ENCODE peak calls at places on chromosomes 3 and 15, in nine cellular contexts. One of them, this sample, is unnamed.
A peak's percentile ranks its signal among the peaks of the same experiment; 100 is the strongest.

GRCh38 chr3:45537960-45538640 is 56.5 kb upstream of the LIMD1 start:
- DNase-seq in neuronal stem cell: no peak
- DNase-seq in CD4-positive, alpha-beta memory T cell: no peak
- DNase-seq in astrocyte: no peak
- DNase-seq in CD4-positive, alpha-beta T cell: no peak
- DNase-seq in CD8-positive, alpha-beta memory T cell: no peak
- DNase-seq in WERI-Rb-1: no peak
- DNase-seq in RWPE1: no peak
- DNase-seq in uterus: peak; percentile 51
- DNase-seq in this sample: no peak

GRCh38 chr3:57164217-57164605 is 942 bp downstream of the IL17RD start:
- DNase-seq in neuronal stem cell: no peak
- DNase-seq in CD4-positive, alpha-beta memory T cell: no peak
- DNase-seq in astrocyte: no peak
- DNase-seq in CD4-positive, alpha-beta T cell: no peak
- DNase-seq in CD8-positive, alpha-beta memory T cell: no peak
- DNase-seq in WERI-Rb-1: peak; percentile 11
- DNase-seq in RWPE1: no peak
- DNase-seq in uterus: peak; percentile 57
- DNase-seq in this sample: no peak

GRCh38 chr15:75669879-75670212 is 22.1 kb downstream of the SNX33 start:
- DNase-seq in neuronal stem cell: no peak
- DNase-seq in CD4-positive, alpha-beta memory T cell: no peak
- DNase-seq in astrocyte: no peak
- DNase-seq in CD4-positive, alpha-beta T cell: no peak
- DNase-seq in CD8-positive, alpha-beta memory T cell: no peak
- DNase-seq in WERI-Rb-1: no peak
- DNase-seq in RWPE1: no peak
- DNase-seq in uterus: no peak
- DNase-seq in this sample: no peak

GRCh38 chr3:155495387-155495786 is 201.9 kb upstream of the STRIT1 start:
- DNase-seq in neuronal stem cell: no peak
- DNase-seq in CD4-positive, alpha-beta memory T cell: no peak
- DNase-seq in astrocyte: peak; percentile 40
- DNase-seq in CD4-positive, alpha-beta T cell: no peak
- DNase-seq in CD8-positive, alpha-beta memory T cell: no peak
- DNase-seq in WERI-Rb-1: no peak
- DNase-seq in RWPE1: no peak
- DNase-seq in uterus: no peak
- DNase-seq in this sample: no peak

GRCh38 chr3:67109651-67110204 is 111.6 kb downstream of the KBTBD8 start:
- DNase-seq in neuronal stem cell: peak; percentile 40
- DNase-seq in CD4-positive, alpha-beta memory T cell: no peak
- DNase-seq in astrocyte: peak; percentile 49
- DNase-seq in CD4-positive, alpha-beta T cell: no peak
- DNase-seq in CD8-positive, alpha-beta memory T cell: no peak
- DNase-seq in WERI-Rb-1: no peak
- DNase-seq in RWPE1: peak; percentile 15
- DNase-seq in uterus: no peak
- DNase-seq in this sample: no peak

GRCh38 chr3:59775781-59776270 is 726.0 kb upstream of the CFAP20DC start:
- DNase-seq in neuronal stem cell: no peak
- DNase-seq in CD4-positive, alpha-beta memory T cell: no peak
- DNase-seq in astrocyte: no peak
- DNase-seq in CD4-positive, alpha-beta T cell: no peak
- DNase-seq in CD8-positive, alpha-beta memory T cell: no peak
- DNase-seq in WERI-Rb-1: peak; percentile 65
- DNase-seq in RWPE1: no peak
- DNase-seq in uterus: no peak
- DNase-seq in this sample: no peak

GRCh38 chr15:67146875-67147381 is 81.5 kb downstream of the SMAD3 start:
- DNase-seq in neuronal stem cell: no peak
- DNase-seq in CD4-positive, alpha-beta memory T cell: peak; percentile 78
- DNase-seq in astrocyte: peak; percentile 93
- DNase-seq in CD4-positive, alpha-beta T cell: no peak
- DNase-seq in CD8-positive, alpha-beta memory T cell: no peak
- DNase-seq in WERI-Rb-1: no peak
- DNase-seq in RWPE1: peak; percentile 95
- DNase-seq in uterus: peak; percentile 66
- DNase-seq in this sample: no peak

GRCh38 chr3:41224120-41224806 is 25.0 kb downstream of the CTNNB1 start:
- DNase-seq in neuronal stem cell: no peak
- DNase-seq in CD4-positive, alpha-beta memory T cell: no peak
- DNase-seq in astrocyte: peak; percentile 82
- DNase-seq in CD4-positive, alpha-beta T cell: no peak
- DNase-seq in CD8-positive, alpha-beta memory T cell: no peak
- DNase-seq in WERI-Rb-1: no peak
- DNase-seq in RWPE1: peak; percentile 30
- DNase-seq in uterus: no peak
- DNase-seq in this sample: no peak

GRCh38 chr3:116423365-116423764 is 21.9 kb downstream of the LSAMP start:
- DNase-seq in neuronal stem cell: peak; percentile 62
- DNase-seq in CD4-positive, alpha-beta memory T cell: no peak
- DNase-seq in astrocyte: peak; percentile 23
- DNase-seq in CD4-positive, alpha-beta T cell: no peak
- DNase-seq in CD8-positive, alpha-beta memory T cell: no peak
- DNase-seq in WERI-Rb-1: no peak
- DNase-seq in RWPE1: no peak
- DNase-seq in uterus: no peak
- DNase-seq in this sample: no peak

GRCh38 chr3:186442162-186442561 is 80.1 kb upstream of the DGKG start:
- DNase-seq in neuronal stem cell: no peak
- DNase-seq in CD4-positive, alpha-beta memory T cell: no peak
- DNase-seq in astrocyte: no peak
- DNase-seq in CD4-positive, alpha-beta T cell: no peak
- DNase-seq in CD8-positive, alpha-beta memory T cell: no peak
- DNase-seq in WERI-Rb-1: no peak
- DNase-seq in RWPE1: no peak
- DNase-seq in uterus: no peak
- DNase-seq in this sample: no peak

GRCh38 chr15:31237042-31237324 is 89.7 kb upstream of the KLF13 start:
- DNase-seq in neuronal stem cell: no peak
- DNase-seq in CD4-positive, alpha-beta memory T cell: no peak
- DNase-seq in astrocyte: no peak
- DNase-seq in CD4-positive, alpha-beta T cell: no peak
- DNase-seq in CD8-positive, alpha-beta memory T cell: no peak
- DNase-seq in WERI-Rb-1: no peak
- DNase-seq in RWPE1: no peak
- DNase-seq in uterus: no peak
- DNase-seq in this sample: no peak
- H3K27ac ChIP-seq in neuronal stem cell: no peak overlapping the region
- H3K27ac ChIP-seq in CD4-positive, alpha-beta memory T cell: no peak overlapping the region
- H3K27ac ChIP-seq in astrocyte: peak overlapping the region; percentile 25
- H3K27ac ChIP-seq in CD4-positive, alpha-beta T cell: no peak overlapping the region
- H3K27ac ChIP-seq in CD8-positive, alpha-beta memory T cell: no peak overlapping the region
- H3K27ac ChIP-seq in WERI-Rb-1: no peak overlapping the region
- H3K27ac ChIP-seq in RWPE1: peak overlapping the region; percentile 84
- H3K27ac ChIP-seq in uterus: peak overlapping the region; percentile 88
- H3K27ac ChIP-seq in this sample: peak overlapping the region; percentile 81

GRCh38 chr3:177460100-177460499 is 262.8 kb upstream of the TBL1XR1 start:
- DNase-seq in neuronal stem cell: no peak
- DNase-seq in CD4-positive, alpha-beta memory T cell: no peak
- DNase-seq in astrocyte: no peak
- DNase-seq in CD4-positive, alpha-beta T cell: no peak
- DNase-seq in CD8-positive, alpha-beta memory T cell: no peak
- DNase-seq in WERI-Rb-1: no peak
- DNase-seq in RWPE1: no peak
- DNase-seq in uterus: no peak
- DNase-seq in this sample: no peak
- H3K27ac ChIP-seq in neuronal stem cell: no peak overlapping the region
- H3K27ac ChIP-seq in CD4-positive, alpha-beta memory T cell: no peak overlapping the region
- H3K27ac ChIP-seq in astrocyte: no peak overlapping the region
- H3K27ac ChIP-seq in CD4-positive, alpha-beta T cell: no peak overlapping the region
- H3K27ac ChIP-seq in CD8-positive, alpha-beta memory T cell: no peak overlapping the region
- H3K27ac ChIP-seq in WERI-Rb-1: no peak overlapping the region
- H3K27ac ChIP-seq in RWPE1: no peak overlapping the region
- H3K27ac ChIP-seq in uterus: peak overlapping the region; percentile 93
- H3K27ac ChIP-seq in this sample: no peak overlapping the region

GRCh38 chr15:52308446-52309153 is 13.0 kb upstream of the MYO5C start:
- DNase-seq in neuronal stem cell: no peak
- DNase-seq in CD4-positive, alpha-beta memory T cell: no peak
- DNase-seq in astrocyte: no peak
- DNase-seq in CD4-positive, alpha-beta T cell: no peak
- DNase-seq in CD8-positive, alpha-beta memory T cell: no peak
- DNase-seq in WERI-Rb-1: no peak
- DNase-seq in RWPE1: no peak
- DNase-seq in uterus: no peak
- DNase-seq in this sample: no peak

GRCh38 chr15:52309154-52309548 is 13.5 kb upstream of the MYO5C start:
- DNase-seq in neuronal stem cell: no peak
- DNase-seq in CD4-positive, alpha-beta memory T cell: no peak
- DNase-seq in astrocyte: no peak
- DNase-seq in CD4-positive, alpha-beta T cell: no peak
- DNase-seq in CD8-positive, alpha-beta memory T cell: no peak
- DNase-seq in WERI-Rb-1: no peak
- DNase-seq in RWPE1: no peak
- DNase-seq in uterus: no peak
- DNase-seq in this sample: no peak

GRCh38 chr15:52306270-52306669 is 10.7 kb upstream of the MYO5C start:
- DNase-seq in neuronal stem cell: no peak
- DNase-seq in CD4-positive, alpha-beta memory T cell: no peak
- DNase-seq in astrocyte: peak; percentile 45
- DNase-seq in CD4-positive, alpha-beta T cell: no peak
- DNase-seq in CD8-positive, alpha-beta memory T cell: no peak
- DNase-seq in WERI-Rb-1: no peak
- DNase-seq in RWPE1: peak; percentile 59
- DNase-seq in uterus: no peak
- DNase-seq in this sample: no peak

GRCh38 chr15:52303093-52303772 is 7.6 kb upstream of the MYO5C start:
- DNase-seq in neuronal stem cell: no peak
- DNase-seq in CD4-positive, alpha-beta memory T cell: no peak
- DNase-seq in astrocyte: no peak
- DNase-seq in CD4-positive, alpha-beta T cell: no peak
- DNase-seq in CD8-positive, alpha-beta memory T cell: no peak
- DNase-seq in WERI-Rb-1: no peak
- DNase-seq in RWPE1: no peak
- DNase-seq in uterus: no peak
- DNase-seq in this sample: no peak

GRCh38 chr15:52307847-52308246 is 12.2 kb upstream of the MYO5C start:
- DNase-seq in neuronal stem cell: no peak
- DNase-seq in CD4-positive, alpha-beta memory T cell: no peak
- DNase-seq in astrocyte: no peak
- DNase-seq in CD4-positive, alpha-beta T cell: no peak
- DNase-seq in CD8-positive, alpha-beta memory T cell: no peak
- DNase-seq in WERI-Rb-1: no peak
- DNase-seq in RWPE1: no peak
- DNase-seq in uterus: no peak
- DNase-seq in this sample: no peak
- H3K27ac ChIP-seq in neuronal stem cell: no peak overlapping the region
- H3K27ac ChIP-seq in CD4-positive, alpha-beta memory T cell: no peak overlapping the region
- H3K27ac ChIP-seq in astrocyte: no peak overlapping the region
- H3K27ac ChIP-seq in CD4-positive, alpha-beta T cell: no peak overlapping the region
- H3K27ac ChIP-seq in CD8-positive, alpha-beta memory T cell: no peak overlapping the region
- H3K27ac ChIP-seq in WERI-Rb-1: no peak overlapping the region
- H3K27ac ChIP-seq in RWPE1: no peak overlapping the region
- H3K27ac ChIP-seq in uterus: no peak overlapping the region
- H3K27ac ChIP-seq in this sample: no peak overlapping the region

DNA sequence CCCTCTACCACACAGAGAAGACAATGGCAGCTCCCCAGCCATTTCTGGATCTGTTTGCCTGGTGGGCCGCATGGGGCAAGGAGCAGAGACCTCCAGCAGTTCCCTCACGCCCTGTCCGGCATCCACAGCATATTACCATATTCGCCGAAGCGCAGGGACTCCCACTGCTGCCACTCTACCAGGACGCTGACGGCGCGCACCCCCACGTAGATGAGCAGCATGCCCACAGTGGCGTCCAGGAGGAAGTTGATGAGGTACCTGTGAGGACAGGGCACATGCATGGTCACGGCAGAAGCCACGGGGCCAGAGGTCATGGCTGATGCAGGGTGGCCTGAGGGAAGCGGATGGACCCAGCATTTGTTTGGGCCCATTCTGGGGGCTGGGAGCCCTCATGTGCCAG is 14.8 kb upstream of the MUSTN1 start:
- DNase-seq in neuronal stem cell: no peak
- DNase-seq in CD4-positive, alpha-beta memory T cell: no peak
- DNase-seq in astrocyte: no peak
- DNase-seq in CD4-positive, alpha-beta T cell: no peak
- DNase-seq in CD8-positive, alpha-beta memory T cell: no peak
- DNase-seq in WERI-Rb-1: no peak
- DNase-seq in RWPE1: no peak
- DNase-seq in uterus: no peak
- DNase-seq in this sample: no peak
- H3K27ac ChIP-seq in neuronal stem cell: no peak overlapping the region
- H3K27ac ChIP-seq in CD4-positive, alpha-beta memory T cell: no peak overlapping the region
- H3K27ac ChIP-seq in astrocyte: no peak overlapping the region
- H3K27ac ChIP-seq in CD4-positive, alpha-beta T cell: no peak overlapping the region
- H3K27ac ChIP-seq in CD8-positive, alpha-beta memory T cell: no peak overlapping the region
- H3K27ac ChIP-seq in WERI-Rb-1: no peak overlapping the region
- H3K27ac ChIP-seq in RWPE1: no peak overlapping the region
- H3K27ac ChIP-seq in uterus: no peak overlapping the region
- H3K27ac ChIP-seq in this sample: no peak overlapping the region

DNA sequence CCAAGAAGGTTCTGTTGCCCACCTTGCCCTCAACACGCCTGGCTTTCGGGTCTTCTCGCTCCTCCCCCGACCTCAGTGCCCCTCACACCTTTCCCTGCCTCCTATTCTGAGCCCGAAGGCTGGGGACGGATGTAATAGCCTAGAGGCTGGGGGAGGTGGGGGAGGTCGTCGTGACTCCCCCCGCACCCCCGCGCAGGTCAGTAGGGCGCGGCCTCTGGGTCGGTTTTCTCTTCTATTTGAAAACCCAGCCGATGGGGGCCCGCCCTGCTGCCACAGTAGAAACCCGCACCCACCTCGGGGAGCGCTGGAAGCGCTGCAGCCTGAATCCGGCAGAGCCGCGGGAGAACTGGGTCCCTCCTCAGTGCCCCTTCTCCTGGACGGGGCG is 1.0 kb upstream of the RBPMS2 start:
- DNase-seq in neuronal stem cell: no peak
- DNase-seq in CD4-positive, alpha-beta memory T cell: no peak
- DNase-seq in astrocyte: no peak
- DNase-seq in CD4-positive, alpha-beta T cell: no peak
- DNase-seq in CD8-positive, alpha-beta memory T cell: no peak
- DNase-seq in WERI-Rb-1: no peak
- DNase-seq in RWPE1: no peak
- DNase-seq in uterus: peak; percentile 43
- DNase-seq in this sample: no peak
- H3K27ac ChIP-seq in neuronal stem cell: no peak overlapping the region
- H3K27ac ChIP-seq in CD4-positive, alpha-beta memory T cell: no peak overlapping the region
- H3K27ac ChIP-seq in astrocyte: no peak overlapping the region
- H3K27ac ChIP-seq in CD4-positive, alpha-beta T cell: no peak overlapping the region
- H3K27ac ChIP-seq in CD8-positive, alpha-beta memory T cell: no peak overlapping the region
- H3K27ac ChIP-seq in WERI-Rb-1: no peak overlapping the region
- H3K27ac ChIP-seq in RWPE1: no peak overlapping the region
- H3K27ac ChIP-seq in uterus: peak overlapping the region; percentile 97
- H3K27ac ChIP-seq in this sample: no peak overlapping the region

GRCh38 chr15:63487076-63487757 is 17.2 kb upstream of the USP3 start:
- DNase-seq in neuronal stem cell: peak; percentile 69
- DNase-seq in CD4-positive, alpha-beta memory T cell: peak; percentile 85
- DNase-seq in astrocyte: peak; percentile 27
- DNase-seq in CD4-positive, alpha-beta T cell: peak; percentile 83
- DNase-seq in CD8-positive, alpha-beta memory T cell: peak; percentile 80
- DNase-seq in WERI-Rb-1: peak; percentile 90
- DNase-seq in RWPE1: peak; percentile 67
- DNase-seq in uterus: peak; percentile 88
- DNase-seq in this sample: peak; percentile 44
- H3K27ac ChIP-seq in neuronal stem cell: no peak overlapping the region
- H3K27ac ChIP-seq in CD4-positive, alpha-beta memory T cell: peak overlapping the region; percentile 41
- H3K27ac ChIP-seq in astrocyte: no peak overlapping the region
- H3K27ac ChIP-seq in CD4-positive, alpha-beta T cell: no peak overlapping the region
- H3K27ac ChIP-seq in CD8-positive, alpha-beta memory T cell: no peak overlapping the region
- H3K27ac ChIP-seq in WERI-Rb-1: no peak overlapping the region
- H3K27ac ChIP-seq in RWPE1: no peak overlapping the region
- H3K27ac ChIP-seq in uterus: no peak overlapping the region
- H3K27ac ChIP-seq in this sample: no peak overlapping the region

GRCh38 chr15:60580068-60580467 is 101.1 kb upstream of the ICE2 start:
- DNase-seq in neuronal stem cell: no peak
- DNase-seq in CD4-positive, alpha-beta memory T cell: no peak
- DNase-seq in astrocyte: no peak
- DNase-seq in CD4-positive, alpha-beta T cell: no peak
- DNase-seq in CD8-positive, alpha-beta memory T cell: no peak
- DNase-seq in WERI-Rb-1: no peak
- DNase-seq in RWPE1: peak; percentile 40
- DNase-seq in uterus: no peak
- DNase-seq in this sample: no peak
- H3K27ac ChIP-seq in neuronal stem cell: no peak overlapping the region
- H3K27ac ChIP-seq in CD4-positive, alpha-beta memory T cell: peak overlapping the region; percentile 92
- H3K27ac ChIP-seq in astrocyte: no peak overlapping the region
- H3K27ac ChIP-seq in CD4-positive, alpha-beta T cell: peak overlapping the region; percentile 62
- H3K27ac ChIP-seq in CD8-positive, alpha-beta memory T cell: no peak overlapping the region
- H3K27ac ChIP-seq in WERI-Rb-1: no peak overlapping the region
- H3K27ac ChIP-seq in RWPE1: no peak overlapping the region
- H3K27ac ChIP-seq in uterus: no peak overlapping the region
- H3K27ac ChIP-seq in this sample: no peak overlapping the region

This sample was measured in caudate nucleus.